ENCODE peak calls at places on chromosome 20, in four cellular contexts. G is HepG2, K is GM12878, Q is K562. O is an unnamed sample.

GRCh38 chr20:33601861-33602260 is 60.3 kb upstream of the C20orf144 start:
- DNase-seq in G (no peak), K (no peak), Q (no peak), O (peak)

GRCh38 chr20:19993937-19994667 is 23.1 kb upstream of the NAA20 start:
- DNase-seq in G (no peak), K (no peak), Q (no peak), O (no peak)

GRCh38 chr20:41223112-41223511 is 85.8 kb downstream of the PLCG1 start:
- DNase-seq in G (no peak), K (no peak), Q (no peak), O (no peak)

GRCh38 chr20:52076164-52076563 is 115.4 kb downstream of the ZFP64 start:
- DNase-seq in G (no peak), K (no peak), Q (no peak), O (no peak)

GRCh38 chr20:33305591-33306057 is 22.6 kb downstream of the BPIFB1 start:
- DNase-seq in G (no peak), K (no peak), Q (no peak), O (no peak)

GRCh38 chr20:47502801-47503239 is 1.1 kb downstream of the NCOA3 start:
- DNase-seq in G (peak), K (no peak), Q (no peak), O (peak)

GRCh38 chr20:36606171-36607116 is 865 bp downstream of the RAB5IF start:
- DNase-seq in G (peak), K (no peak), Q (no peak), O (peak)

GRCh38 chr20:37669062-37669772 is 24.6 kb upstream of the CTNNBL1 start:
- DNase-seq in G (no peak), K (no peak), Q (no peak), O (peak)

GRCh38 chr20:9838378-9839295 is at the start of gene PAK5:
- DNase-seq in G (peak), K (no peak), Q (no peak), O (no peak)

GRCh38 chr20:9241721-9242427 is 173.0 kb downstream of the PLCB4 start:
- DNase-seq in G (no peak), K (no peak), Q (no peak), O (no peak)

GRCh38 chr20:2386516-2387179 is 5.9 kb downstream of the TGM6 start:
- DNase-seq in G (no peak), K (no peak), Q (no peak), O (no peak)

GRCh38 chr20:53124075-53124532 is 151.9 kb downstream of the TSHZ2 start:
- DNase-seq in G (no peak), K (no peak), Q (peak), O (no peak)

GRCh38 chr20:19404836-19405235 is 192.4 kb downstream of the SLC24A3 start:
- DNase-seq in G (no peak), K (no peak), Q (no peak), O (no peak)

GRCh38 chr20:19812696-19813095 is 54.6 kb downstream of the RIN2 start:
- DNase-seq in G (no peak), K (no peak), Q (no peak), O (no peak)

GRCh38 chr20:2172305-2173175 is 70.9 kb downstream of the STK35 start:
- DNase-seq in G (peak), K (peak), Q (peak), O (peak)

GRCh38 chr20:64082126-64082638 is 2.0 kb downstream of the LKAAEAR1 start:
- DNase-seq in G (peak), K (no peak), Q (no peak), O (peak)

GRCh38 chr20:49964964-49965780 is 17.6 kb upstream of the SNAI1 start:
- DNase-seq in G (peak), K (no peak), Q (peak), O (peak)

GRCh38 chr20:46192376-46192944 is 74.3 kb downstream of the CD40 start:
- DNase-seq in G (no peak), K (no peak), Q (no peak), O (no peak)

DNA sequence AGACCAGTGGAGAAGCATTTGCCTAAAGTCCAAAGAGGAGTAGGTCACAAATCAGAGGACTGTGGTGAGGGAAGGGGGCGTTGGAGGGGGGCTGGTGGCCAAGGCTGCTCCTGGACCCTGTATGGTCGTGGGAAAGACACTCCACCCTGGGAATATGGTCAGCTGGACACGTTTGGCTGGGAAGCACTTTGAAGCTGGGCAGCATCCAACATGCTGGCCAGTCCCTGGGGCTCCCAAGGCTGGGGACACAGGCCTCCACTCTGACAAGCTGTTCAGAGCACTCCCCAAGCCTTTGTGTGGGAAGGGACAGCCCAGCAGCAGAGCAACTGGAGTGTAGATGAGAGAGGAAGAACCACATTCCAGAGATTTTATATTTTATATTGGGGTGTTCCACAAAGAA is 203.2 kb downstream of the ANKRD60 start:
- DNase-seq in G (no peak), K (no peak), Q (no peak), O (no peak)
- TF ChIP-seq MAX in G (no peak), K (no peak), Q (no peak), O (no peak)

GRCh38 chr20:59159091-59159821 is 4.4 kb upstream of the ZNF831 start:
- DNase-seq in G (no peak), K (no peak), Q (no peak), O (no peak)

GRCh38 chr20:59157961-59158541 is 5.6 kb upstream of the ZNF831 start:
- DNase-seq in G (no peak), K (no peak), Q (no peak), O (no peak)

GRCh38 chr20:59161626-59162170 is 1.9 kb upstream of the ZNF831 start:
- DNase-seq in G (no peak), K (no peak), Q (no peak), O (no peak)

GRCh38 chr20:59158673-59159072 is 4.9 kb upstream of the ZNF831 start:
- DNase-seq in G (no peak), K (no peak), Q (no peak), O (no peak)

DNA sequence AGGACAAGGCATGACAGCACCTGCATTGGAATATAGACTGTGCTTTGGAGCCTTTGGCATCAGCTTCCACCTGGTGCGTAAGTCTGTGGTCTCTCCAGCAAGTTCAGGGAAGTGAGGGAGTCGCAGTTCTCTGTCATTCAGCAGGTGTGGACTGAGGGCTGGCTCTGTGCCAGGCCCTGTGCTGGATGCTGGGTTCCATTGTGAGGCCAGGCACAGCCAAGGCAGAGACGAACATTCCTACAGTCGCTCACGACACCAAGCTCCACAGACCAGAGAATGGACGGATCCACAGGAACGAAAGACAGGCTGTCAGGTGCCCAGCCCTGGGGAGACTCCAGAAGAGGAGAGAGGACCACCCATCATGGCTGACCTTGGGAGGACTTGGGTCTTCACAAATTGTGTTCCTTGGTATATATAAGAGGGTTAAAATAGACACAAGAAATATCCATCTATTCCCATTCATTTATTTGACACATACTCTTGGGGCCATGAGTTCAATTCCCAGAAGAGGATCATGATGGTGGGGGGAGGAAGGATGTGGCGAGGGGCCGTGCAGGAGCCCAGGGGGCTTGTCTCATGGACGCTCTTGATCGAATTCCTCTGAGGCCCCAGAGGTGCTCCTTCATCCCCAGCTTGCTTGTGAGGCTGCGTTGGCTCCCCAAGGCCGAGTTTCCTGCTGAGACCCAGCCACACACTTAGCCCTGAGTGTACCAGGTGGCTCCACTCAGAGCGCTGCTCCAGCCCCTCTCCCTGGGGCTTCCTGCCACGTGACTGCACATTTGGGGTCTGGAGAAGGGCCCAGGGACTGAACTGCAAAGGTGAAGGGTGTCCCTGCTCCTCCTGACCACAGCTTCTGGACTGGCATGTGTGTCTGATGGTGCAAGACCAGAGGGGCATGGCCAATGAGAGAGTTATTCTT is 3.5 kb upstream of the ZNF831 start:
- DNase-seq in G (no peak), K (no peak), Q (no peak), O (no peak)
- H3K4me3 ChIP-seq in G (no peak), K (no peak), Q (no peak), O (no peak)

DNA sequence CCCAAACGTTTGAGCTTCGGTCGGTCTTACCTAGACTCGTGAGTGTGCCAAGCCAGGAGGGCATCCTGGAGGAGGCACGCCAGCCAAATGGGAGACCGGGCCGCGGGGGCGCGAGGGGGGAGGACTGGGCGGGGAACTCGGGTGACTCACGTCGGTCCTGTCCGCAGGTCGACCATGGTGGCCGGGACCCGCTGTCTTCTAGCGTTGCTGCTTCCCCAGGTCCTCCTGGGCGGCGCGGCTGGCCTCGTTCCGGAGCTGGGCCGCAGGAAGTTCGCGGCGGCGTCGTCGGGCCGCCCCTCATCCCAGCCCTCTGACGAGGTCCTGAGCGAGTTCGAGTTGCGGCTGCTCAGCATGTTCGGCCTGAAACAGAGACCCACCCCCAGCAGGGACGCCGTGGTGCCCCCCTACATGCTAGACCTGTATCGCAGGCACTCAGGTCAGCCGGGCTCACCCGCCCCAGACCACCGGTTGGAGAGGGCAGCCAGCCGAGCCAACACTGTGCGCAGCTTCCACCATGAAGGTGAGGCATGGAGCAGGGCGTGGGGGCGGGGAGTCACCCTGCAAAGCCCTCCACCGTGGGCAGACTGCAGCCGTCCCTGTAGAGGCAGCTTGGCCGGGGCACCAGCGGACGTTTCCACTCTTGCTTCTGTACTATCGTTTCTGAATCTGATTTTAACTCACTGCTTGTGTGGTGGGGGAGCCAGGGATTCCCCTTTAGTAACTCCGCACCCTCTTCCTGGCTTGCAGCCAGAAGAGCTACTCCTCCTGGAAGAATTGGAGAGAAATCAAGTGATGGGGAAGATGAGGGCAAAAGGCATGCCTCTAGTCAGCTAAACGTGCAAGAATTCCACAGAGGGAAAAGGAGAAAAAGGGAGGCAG is 2.7 kb downstream of the BMP2 start:
- DNase-seq in G (no peak), K (no peak), Q (no peak), O (peak)
- TF ChIP-seq MYC in G (no peak), K (no peak), Q (no peak), O (no peak)

GRCh38 chr20:44702776-44703175 is 12.4 kb upstream of the CCN5 start:
- DNase-seq in G (no peak), K (no peak), Q (no peak), O (peak)
- TF ChIP-seq MAX in G (peak), K (peak), Q (no peak), O (peak)

O was measured in NB4.